ENCODE peak calls at places on chromosomes 12 and 14, in six cellular contexts. One of them, this sample, is unnamed.

GRCh38 chr12:67222302-67222701 is 46.9 kb upstream of the CAND1 start:
- DNase-seq in A549: peak; percentile 38
- DNase-seq in psoas muscle: no peak
- DNase-seq in uterus: no peak
- DNase-seq in heart left ventricle: no peak
- DNase-seq in lower leg skin: no peak
- DNase-seq in this sample: peak; percentile 18

GRCh38 chr14:91253795-91254323 is 9.4 kb upstream of the GPR68 start:
- DNase-seq in A549: no peak
- DNase-seq in psoas muscle: no peak
- DNase-seq in uterus: no peak
- DNase-seq in heart left ventricle: no peak
- DNase-seq in lower leg skin: no peak
- DNase-seq in this sample: no peak

GRCh38 chr12:100926669-100927248 is 132.2 kb downstream of the ANO4 start:
- DNase-seq in A549: peak; percentile 29
- DNase-seq in psoas muscle: no peak
- DNase-seq in uterus: no peak
- DNase-seq in heart left ventricle: no peak
- DNase-seq in lower leg skin: no peak
- DNase-seq in this sample: no peak

GRCh38 chr14:35531960-35532747 is 1.8 kb upstream of the INSM2 start:
- DNase-seq in A549: no peak
- DNase-seq in psoas muscle: no peak
- DNase-seq in uterus: no peak
- DNase-seq in heart left ventricle: no peak
- DNase-seq in lower leg skin: no peak
- DNase-seq in this sample: no peak

GRCh38 chr12:50764116-50764860 is 387 bp downstream of the ATF1 start:
- DNase-seq in A549: peak; percentile 63
- DNase-seq in psoas muscle: peak; percentile 47
- DNase-seq in uterus: peak; percentile 36
- DNase-seq in heart left ventricle: peak; percentile 85
- DNase-seq in lower leg skin: no peak
- DNase-seq in this sample: peak; percentile 48

GRCh38 chr12:132689227-132689626 is 1.8 kb downstream of the PXMP2 start:
- DNase-seq in A549: no peak
- DNase-seq in psoas muscle: no peak
- DNase-seq in uterus: no peak
- DNase-seq in heart left ventricle: no peak
- DNase-seq in lower leg skin: no peak
- DNase-seq in this sample: no peak

GRCh38 chr14:75906680-75907280 is 75.0 kb downstream of the TGFB3 start:
- DNase-seq in A549: peak; percentile 54
- DNase-seq in psoas muscle: peak; percentile 35
- DNase-seq in uterus: peak; percentile 82
- DNase-seq in heart left ventricle: no peak
- DNase-seq in lower leg skin: no peak
- DNase-seq in this sample: peak; percentile 81

GRCh38 chr14:102205560-102205959 is 65.9 kb downstream of the WDR20 start:
- DNase-seq in A549: no peak
- DNase-seq in psoas muscle: no peak
- DNase-seq in uterus: no peak
- DNase-seq in heart left ventricle: no peak
- DNase-seq in lower leg skin: no peak
- DNase-seq in this sample: no peak

GRCh38 chr12:76670776-76671175 is 93.1 kb upstream of the ZDHHC17 start:
- DNase-seq in A549: no peak
- DNase-seq in psoas muscle: no peak
- DNase-seq in uterus: no peak
- DNase-seq in heart left ventricle: no peak
- DNase-seq in lower leg skin: no peak
- DNase-seq in this sample: peak; percentile 28

GRCh38 chr14:92382677-92383076 is 59.7 kb downstream of the SLC24A4 start:
- DNase-seq in A549: peak; percentile 40
- DNase-seq in psoas muscle: no peak
- DNase-seq in uterus: no peak
- DNase-seq in heart left ventricle: no peak
- DNase-seq in lower leg skin: no peak
- DNase-seq in this sample: no peak

GRCh38 chr12:121144416-121144914 is 11.8 kb downstream of the P2RX7 start:
- DNase-seq in A549: peak; percentile 29
- DNase-seq in psoas muscle: no peak
- DNase-seq in uterus: no peak
- DNase-seq in heart left ventricle: no peak
- DNase-seq in lower leg skin: no peak
- DNase-seq in this sample: peak; percentile 23

GRCh38 chr14:84029720-84030119 is 1500.2 kb upstream of the FLRT2 start:
- DNase-seq in A549: no peak
- DNase-seq in psoas muscle: no peak
- DNase-seq in uterus: no peak
- DNase-seq in heart left ventricle: no peak
- DNase-seq in lower leg skin: no peak
- DNase-seq in this sample: no peak

GRCh38 chr14:55721353-55721752 is 141.3 kb downstream of the KTN1 start:
- DNase-seq in A549: peak; percentile 26
- DNase-seq in psoas muscle: no peak
- DNase-seq in uterus: no peak
- DNase-seq in heart left ventricle: no peak
- DNase-seq in lower leg skin: no peak
- DNase-seq in this sample: peak; percentile 84

GRCh38 chr14:65444230-65444629 is 31.7 kb downstream of the FUT8 start:
- DNase-seq in A549: no peak
- DNase-seq in psoas muscle: no peak
- DNase-seq in uterus: no peak
- DNase-seq in heart left ventricle: no peak
- DNase-seq in lower leg skin: no peak
- DNase-seq in this sample: no peak

GRCh38 chr12:107448198-107448597 is 237.4 kb upstream of the PWP1 start:
- DNase-seq in A549: peak; percentile 37
- DNase-seq in psoas muscle: no peak
- DNase-seq in uterus: no peak
- DNase-seq in heart left ventricle: no peak
- DNase-seq in lower leg skin: no peak
- DNase-seq in this sample: no peak

GRCh38 chr14:91947196-91948184 is at the start of gene FBLN5:
- DNase-seq in A549: peak; percentile 17
- DNase-seq in psoas muscle: peak; percentile 81
- DNase-seq in uterus: peak; percentile 65
- DNase-seq in heart left ventricle: peak; percentile 85
- DNase-seq in lower leg skin: peak; percentile 94
- DNase-seq in this sample: peak; percentile 88

GRCh38 chr14:91061309-91061887 is 957 bp upstream of the RPS6KA5 start:
- DNase-seq in A549: no peak
- DNase-seq in psoas muscle: no peak
- DNase-seq in uterus: no peak
- DNase-seq in heart left ventricle: no peak
- DNase-seq in lower leg skin: no peak
- DNase-seq in this sample: no peak

GRCh38 chr12:64318605-64319004 is 72.0 kb downstream of the C12orf56 start:
- DNase-seq in A549: peak; percentile 41
- DNase-seq in psoas muscle: no peak
- DNase-seq in uterus: no peak
- DNase-seq in heart left ventricle: no peak
- DNase-seq in lower leg skin: no peak
- DNase-seq in this sample: peak; percentile 10

GRCh38 chr12:39037115-39037514 is 131.7 kb upstream of the CPNE8 start:
- DNase-seq in A549: no peak
- DNase-seq in psoas muscle: no peak
- DNase-seq in uterus: no peak
- DNase-seq in heart left ventricle: no peak
- DNase-seq in lower leg skin: no peak
- DNase-seq in this sample: no peak

GRCh38 chr12:79534029-79534867 is 156.5 kb downstream of the PAWR start:
- DNase-seq in A549: no peak
- DNase-seq in psoas muscle: no peak
- DNase-seq in uterus: no peak
- DNase-seq in heart left ventricle: no peak
- DNase-seq in lower leg skin: no peak
- DNase-seq in this sample: peak; percentile 44

GRCh38 chr12:27279836-27280235 is 35.8 kb downstream of the STK38L start:
- DNase-seq in A549: no peak
- DNase-seq in psoas muscle: no peak
- DNase-seq in uterus: no peak
- DNase-seq in heart left ventricle: no peak
- DNase-seq in lower leg skin: no peak
- DNase-seq in this sample: peak; percentile 25

GRCh38 chr12:43338848-43339526 is 213.0 kb downstream of the ADAMTS20 start:
- DNase-seq in A549: peak; percentile 24
- DNase-seq in psoas muscle: no peak
- DNase-seq in uterus: no peak
- DNase-seq in heart left ventricle: no peak
- DNase-seq in lower leg skin: no peak
- DNase-seq in this sample: peak; percentile 74

DNA sequence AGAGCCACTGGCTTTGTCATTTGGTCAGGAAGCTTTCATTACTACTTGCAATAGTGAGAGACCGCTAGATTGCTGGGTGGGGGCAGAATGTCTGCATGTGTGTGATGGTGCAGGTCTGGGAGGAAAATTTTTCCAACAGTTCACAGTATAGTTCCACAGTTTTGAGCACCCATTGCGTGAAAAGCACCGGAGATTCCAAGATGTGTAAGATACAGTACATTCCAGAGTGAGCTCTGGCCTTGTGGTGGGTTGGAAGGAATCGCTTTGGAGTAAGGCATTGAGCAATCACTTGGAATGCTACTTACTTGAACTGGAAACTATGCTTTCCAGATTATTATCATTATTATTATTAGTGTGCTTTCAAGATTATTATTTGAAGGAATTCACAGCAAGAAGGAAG is 47.6 kb upstream of the FRMD6 start:
- DNase-seq in A549: no peak
- DNase-seq in psoas muscle: no peak
- DNase-seq in uterus: no peak
- DNase-seq in heart left ventricle: no peak
- DNase-seq in lower leg skin: no peak
- DNase-seq in this sample: peak; percentile 96
- H3K4me3 ChIP-seq in A549: no peak overlapping the region
- H3K4me3 ChIP-seq in psoas muscle: no peak overlapping the region
- H3K4me3 ChIP-seq in uterus: no peak overlapping the region
- H3K4me3 ChIP-seq in heart left ventricle: no peak overlapping the region
- H3K4me3 ChIP-seq in lower leg skin: no peak overlapping the region
- H3K4me3 ChIP-seq in this sample: no peak overlapping the region

GRCh38 chr12:128637616-128638606 is 185.8 kb downstream of the SLC15A4 start:
- DNase-seq in A549: no peak
- DNase-seq in psoas muscle: no peak
- DNase-seq in uterus: no peak
- DNase-seq in heart left ventricle: no peak
- DNase-seq in lower leg skin: no peak
- DNase-seq in this sample: no peak
- TF ChIP-seq CTCF in A549: no peak
- TF ChIP-seq CTCF in psoas muscle: no peak
- TF ChIP-seq CTCF in uterus: no peak
- TF ChIP-seq CTCF in heart left ventricle: no peak
- TF ChIP-seq CTCF in lower leg skin: no peak
- TF ChIP-seq CTCF in this sample: no peak

DNA sequence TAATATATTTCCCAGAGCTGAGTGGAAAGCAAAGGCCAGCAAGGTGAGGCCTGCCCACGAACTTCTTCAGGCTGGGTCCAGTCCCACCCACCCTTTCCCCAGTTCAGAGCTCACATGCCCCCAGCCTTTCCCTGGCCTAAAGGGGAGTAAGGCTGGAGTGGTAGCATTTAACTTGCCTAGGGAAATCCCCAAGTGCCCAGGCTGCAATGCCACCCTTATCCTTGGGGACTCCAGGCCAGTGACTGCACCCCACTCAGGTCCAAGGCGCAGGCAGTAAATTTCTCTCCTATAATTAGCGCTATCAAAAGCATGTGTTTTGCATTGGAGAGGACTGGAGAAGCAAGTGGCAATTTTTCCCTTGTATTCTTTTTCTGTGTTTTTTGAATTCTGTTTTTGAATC is 3.7 kb upstream of the HOXC6 start:
- DNase-seq in A549: no peak
- DNase-seq in psoas muscle: no peak
- DNase-seq in uterus: no peak
- DNase-seq in heart left ventricle: no peak
- DNase-seq in lower leg skin: no peak
- DNase-seq in this sample: no peak
- H3K4me3 ChIP-seq in A549: no peak overlapping the region
- H3K4me3 ChIP-seq in psoas muscle: peak overlapping the region; percentile 77
- H3K4me3 ChIP-seq in uterus: no peak overlapping the region
- H3K4me3 ChIP-seq in heart left ventricle: no peak overlapping the region
- H3K4me3 ChIP-seq in lower leg skin: no peak overlapping the region
- H3K4me3 ChIP-seq in this sample: peak overlapping the region; percentile 36

DNA sequence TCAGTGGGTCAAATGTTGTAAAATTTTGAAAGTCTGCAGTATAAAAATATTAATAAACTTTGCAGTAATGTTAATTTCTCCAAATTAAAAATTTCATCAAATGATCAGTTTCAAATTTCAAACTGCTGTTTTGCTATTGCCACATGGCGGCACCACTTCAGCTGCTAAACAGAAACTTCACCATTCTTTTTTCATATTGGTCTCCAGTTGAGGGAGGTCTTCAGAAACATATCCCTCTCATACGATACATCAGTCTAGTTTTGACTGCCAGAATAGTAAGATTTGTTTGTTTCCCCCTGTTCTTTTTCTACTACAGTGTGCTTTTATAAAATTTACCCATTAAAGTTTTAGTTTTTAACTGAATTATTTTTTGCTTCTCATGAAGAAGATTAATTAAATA is 4.2 kb upstream of the TRHDE start:
- DNase-seq in A549: peak; percentile 11
- DNase-seq in psoas muscle: no peak
- DNase-seq in uterus: no peak
- DNase-seq in heart left ventricle: no peak
- DNase-seq in lower leg skin: no peak
- DNase-seq in this sample: no peak
- TF ChIP-seq CTCF in A549: peak; percentile 31
- TF ChIP-seq CTCF in psoas muscle: no peak
- TF ChIP-seq CTCF in uterus: no peak
- TF ChIP-seq CTCF in heart left ventricle: no peak
- TF ChIP-seq CTCF in lower leg skin: no peak
- TF ChIP-seq CTCF in this sample: peak; percentile 15

DNA sequence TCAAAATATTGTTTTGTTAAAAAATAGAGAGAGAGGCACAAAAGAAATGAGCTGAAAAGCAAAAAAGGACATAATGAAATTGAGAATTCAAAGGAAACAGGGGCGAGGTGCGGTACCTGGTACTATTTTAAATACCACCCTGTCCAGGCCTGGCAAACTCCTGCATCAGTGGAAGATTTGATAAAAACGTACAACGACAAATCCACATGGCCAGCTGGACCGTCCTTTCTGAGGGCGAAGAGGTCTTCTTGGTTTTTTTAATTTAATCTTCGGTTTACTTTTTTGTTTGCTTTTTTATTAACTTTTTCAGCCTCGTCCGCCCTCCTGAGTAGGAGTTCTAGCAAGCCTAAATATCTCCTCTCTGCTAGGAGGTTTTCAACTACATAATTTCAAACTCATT is 11.9 kb downstream of the BCL11B start:
- DNase-seq in A549: no peak
- DNase-seq in psoas muscle: no peak
- DNase-seq in uterus: no peak
- DNase-seq in heart left ventricle: no peak
- DNase-seq in lower leg skin: no peak
- DNase-seq in this sample: no peak
- H3K4me3 ChIP-seq in A549: no peak overlapping the region
- H3K4me3 ChIP-seq in psoas muscle: no peak overlapping the region
- H3K4me3 ChIP-seq in uterus: no peak overlapping the region
- H3K4me3 ChIP-seq in heart left ventricle: no peak overlapping the region
- H3K4me3 ChIP-seq in lower leg skin: no peak overlapping the region
- H3K4me3 ChIP-seq in this sample: no peak overlapping the region

GRCh38 chr12:115569694-115570093 is 707.8 kb downstream of the MED13L start:
- DNase-seq in A549: peak; percentile 29
- DNase-seq in psoas muscle: no peak
- DNase-seq in uterus: no peak
- DNase-seq in heart left ventricle: no peak
- DNase-seq in lower leg skin: no peak
- DNase-seq in this sample: no peak
- TF ChIP-seq CTCF in A549: no peak
- TF ChIP-seq CTCF in psoas muscle: no peak
- TF ChIP-seq CTCF in uterus: no peak
- TF ChIP-seq CTCF in heart left ventricle: no peak
- TF ChIP-seq CTCF in lower leg skin: no peak
- TF ChIP-seq CTCF in this sample: no peak

This sample was measured in fibroblast of villous mesenchyme.